ENCODE peak calls at places on chromosomes 11 and 22, in eight cellular contexts. One of them, this sample, is unnamed.

GRCh38 chr11:75467881-75468280 is 34.9 kb upstream of the KLHL35 start:
- DNase-seq in NCI-H2029 treated with DMSO at 0.1 percent for 48 hours: no peak
- DNase-seq in NCI-H748 treated with DMSO at 0.1 percent for 48 hours: no peak
- DNase-seq in chondrocyte: no peak
- DNase-seq in AG10803: no peak
- DNase-seq in cardiac muscle cell: no peak
- DNase-seq in NCI-H2107: no peak
- DNase-seq in posterior cingulate gyrus: no peak
- DNase-seq in this sample: no peak

GRCh38 chr11:81007046-81007445 is 1566.2 kb upstream of the TENM4 start:
- DNase-seq in AG10803: peak
- DNase-seq in NCI-H2029 treated with DMSO at 0.1 percent for 48 hours: no peak
- DNase-seq in posterior cingulate gyrus: no peak
- DNase-seq in NCI-H2107: no peak
- DNase-seq in chondrocyte: no peak
- DNase-seq in cardiac muscle cell: peak
- DNase-seq in NCI-H748 treated with DMSO at 0.1 percent for 48 hours: no peak
- DNase-seq in this sample: no peak

GRCh38 chr11:1872267-1872985 is 19.3 kb downstream of the PRR33 start:
- DNase-seq in posterior cingulate gyrus: no peak
- DNase-seq in AG10803: no peak
- DNase-seq in NCI-H2029 treated with DMSO at 0.1 percent for 48 hours: no peak
- DNase-seq in NCI-H2107: no peak
- DNase-seq in chondrocyte: no peak
- DNase-seq in cardiac muscle cell: no peak
- DNase-seq in NCI-H748 treated with DMSO at 0.1 percent for 48 hours: no peak
- DNase-seq in this sample: no peak

GRCh38 chr11:2290351-2290841 is 11.3 kb downstream of the C11orf21 start:
- DNase-seq in NCI-H2029 treated with DMSO at 0.1 percent for 48 hours: no peak
- DNase-seq in chondrocyte: no peak
- DNase-seq in NCI-H2107: no peak
- DNase-seq in AG10803: no peak
- DNase-seq in cardiac muscle cell: no peak
- DNase-seq in NCI-H748 treated with DMSO at 0.1 percent for 48 hours: no peak
- DNase-seq in posterior cingulate gyrus: no peak
- DNase-seq in this sample: no peak

GRCh38 chr11:109696191-109696897 is 274.4 kb downstream of the C11orf87 start:
- DNase-seq in NCI-H2107: no peak
- DNase-seq in chondrocyte: no peak
- DNase-seq in posterior cingulate gyrus: no peak
- DNase-seq in AG10803: peak
- DNase-seq in NCI-H748 treated with DMSO at 0.1 percent for 48 hours: no peak
- DNase-seq in cardiac muscle cell: peak
- DNase-seq in NCI-H2029 treated with DMSO at 0.1 percent for 48 hours: no peak
- DNase-seq in this sample: no peak

GRCh38 chr11:129992161-129992944 is 10.3 kb downstream of the PRDM10 start:
- DNase-seq in NCI-H748 treated with DMSO at 0.1 percent for 48 hours: peak
- DNase-seq in posterior cingulate gyrus: no peak
- DNase-seq in cardiac muscle cell: peak
- DNase-seq in NCI-H2029 treated with DMSO at 0.1 percent for 48 hours: peak
- DNase-seq in chondrocyte: no peak
- DNase-seq in NCI-H2107: peak
- DNase-seq in AG10803: peak
- DNase-seq in this sample: peak

GRCh38 chr11:69359735-69360470 is 65.9 kb downstream of the MYEOV start:
- DNase-seq in NCI-H748 treated with DMSO at 0.1 percent for 48 hours: no peak
- DNase-seq in chondrocyte: peak
- DNase-seq in posterior cingulate gyrus: no peak
- DNase-seq in AG10803: peak
- DNase-seq in NCI-H2029 treated with DMSO at 0.1 percent for 48 hours: no peak
- DNase-seq in NCI-H2107: no peak
- DNase-seq in cardiac muscle cell: peak
- DNase-seq in this sample: no peak

GRCh38 chr11:838441-839279 is 3.7 kb downstream of the POLR2L start:
- DNase-seq in AG10803: peak
- DNase-seq in NCI-H2107: no peak
- DNase-seq in cardiac muscle cell: peak
- DNase-seq in NCI-H2029 treated with DMSO at 0.1 percent for 48 hours: no peak
- DNase-seq in NCI-H748 treated with DMSO at 0.1 percent for 48 hours: no peak
- DNase-seq in posterior cingulate gyrus: no peak
- DNase-seq in chondrocyte: no peak
- DNase-seq in this sample: peak

GRCh38 chr11:79013509-79013908 is 427.3 kb downstream of the TENM4 start:
- DNase-seq in posterior cingulate gyrus: no peak
- DNase-seq in NCI-H748 treated with DMSO at 0.1 percent for 48 hours: no peak
- DNase-seq in NCI-H2029 treated with DMSO at 0.1 percent for 48 hours: no peak
- DNase-seq in AG10803: peak
- DNase-seq in chondrocyte: no peak
- DNase-seq in cardiac muscle cell: peak
- DNase-seq in NCI-H2107: no peak
- DNase-seq in this sample: no peak

GRCh38 chr11:61764606-61765260 is 12.3 kb downstream of the MYRF start:
- DNase-seq in cardiac muscle cell: peak
- DNase-seq in NCI-H2107: no peak
- DNase-seq in NCI-H748 treated with DMSO at 0.1 percent for 48 hours: no peak
- DNase-seq in posterior cingulate gyrus: no peak
- DNase-seq in AG10803: no peak
- DNase-seq in NCI-H2029 treated with DMSO at 0.1 percent for 48 hours: no peak
- DNase-seq in chondrocyte: no peak
- DNase-seq in this sample: no peak

GRCh38 chr11:126842038-126842437 is 158.5 kb downstream of the KIRREL3 start:
- DNase-seq in AG10803: no peak
- DNase-seq in cardiac muscle cell: no peak
- DNase-seq in NCI-H2029 treated with DMSO at 0.1 percent for 48 hours: no peak
- DNase-seq in chondrocyte: no peak
- DNase-seq in NCI-H2107: no peak
- DNase-seq in NCI-H748 treated with DMSO at 0.1 percent for 48 hours: no peak
- DNase-seq in posterior cingulate gyrus: no peak
- DNase-seq in this sample: no peak

GRCh38 chr22:16783930-16784354 is 41.3 kb downstream of the XKR3 start:
- DNase-seq in posterior cingulate gyrus: no peak
- DNase-seq in NCI-H2107: no peak
- DNase-seq in NCI-H748 treated with DMSO at 0.1 percent for 48 hours: no peak
- DNase-seq in chondrocyte: no peak
- DNase-seq in NCI-H2029 treated with DMSO at 0.1 percent for 48 hours: no peak
- DNase-seq in cardiac muscle cell: no peak
- DNase-seq in AG10803: no peak
- DNase-seq in this sample: no peak

GRCh38 chr22:41621099-41621910 is at the start of gene XRCC6:
- DNase-seq in NCI-H748 treated with DMSO at 0.1 percent for 48 hours: peak
- DNase-seq in NCI-H2107: peak
- DNase-seq in NCI-H2029 treated with DMSO at 0.1 percent for 48 hours: peak
- DNase-seq in cardiac muscle cell: peak
- DNase-seq in chondrocyte: peak
- DNase-seq in AG10803: peak
- DNase-seq in posterior cingulate gyrus: peak
- DNase-seq in this sample: peak

GRCh38 chr11:64743591-64744543 is at the start of gene RASGRP2:
- DNase-seq in cardiac muscle cell: peak
- DNase-seq in NCI-H748 treated with DMSO at 0.1 percent for 48 hours: peak
- DNase-seq in chondrocyte: no peak
- DNase-seq in NCI-H2107: no peak
- DNase-seq in NCI-H2029 treated with DMSO at 0.1 percent for 48 hours: no peak
- DNase-seq in AG10803: no peak
- DNase-seq in posterior cingulate gyrus: peak
- DNase-seq in this sample: no peak

GRCh38 chr11:120013325-120014250 is 124.3 kb downstream of the TRIM29 start:
- DNase-seq in AG10803: peak
- DNase-seq in cardiac muscle cell: peak
- DNase-seq in NCI-H748 treated with DMSO at 0.1 percent for 48 hours: no peak
- DNase-seq in NCI-H2107: no peak
- DNase-seq in NCI-H2029 treated with DMSO at 0.1 percent for 48 hours: no peak
- DNase-seq in chondrocyte: no peak
- DNase-seq in posterior cingulate gyrus: peak
- DNase-seq in this sample: peak

This sample was measured in myocyte.